ENCODE peak calls at places on chromosomes 12 and 14, in eight cellular contexts. G is fibroblast of villous mesenchyme, I is K562, S is tibial artery, W is foreskin fibroblast, N is fibroblast of pulmonary artery, K is A549, T is transverse colon. B is an unnamed sample.

GRCh38 chr12:726281-727140 is 25.9 kb upstream of the WNK1 start:
- DNase-seq in G (no peak), I (no peak), S (no peak), W (no peak), N (no peak), K (peak), T (no peak), B (peak)

GRCh38 chr14:90630407-90630806 is 185.8 kb downstream of the TTC7B start:
- DNase-seq in G (peak), I (no peak), S (no peak), W (no peak), N (peak), K (no peak), T (no peak), B (no peak)

GRCh38 chr14:43647302-43647701 is 859.8 kb downstream of the FSCB start:
- DNase-seq in G (no peak), I (no peak), S (no peak), W (no peak), N (peak), K (peak), T (no peak), B (no peak)

GRCh38 chr14:68680541-68681051 is 112.3 kb downstream of the ZFP36L1 start:
- DNase-seq in G (peak), I (no peak), S (peak), W (peak), N (peak), K (no peak), T (no peak), B (peak)

GRCh38 chr12:76706761-76707160 is 57.2 kb upstream of the ZDHHC17 start:
- DNase-seq in G (peak), I (no peak), S (no peak), W (no peak), N (no peak), K (no peak), T (no peak), B (no peak)

GRCh38 chr14:29236848-29237247 is 470.3 kb downstream of the FOXG1 start:
- DNase-seq in G (peak), I (no peak), S (no peak), W (peak), N (peak), K (peak), T (no peak), B (peak)

GRCh38 chr12:112891093-112892024 is 15.4 kb upstream of the OAS1 start:
- DNase-seq in G (no peak), I (no peak), S (no peak), W (no peak), N (peak), K (no peak), T (no peak), B (no peak)

GRCh38 chr14:85313801-85314207 is 216.1 kb upstream of the FLRT2 start:
- DNase-seq in G (peak), I (no peak), S (no peak), W (no peak), N (peak), K (no peak), T (no peak), B (peak)

GRCh38 chr12:23921099-23921846 is 28.2 kb downstream of the SOX5 start:
- DNase-seq in G (peak), I (peak), S (no peak), W (no peak), N (no peak), K (no peak), T (no peak), B (no peak)

GRCh38 chr14:64766430-64767151 is 62.4 kb downstream of the PLEKHG3 start:
- DNase-seq in G (no peak), I (no peak), S (peak), W (no peak), N (no peak), K (no peak), T (no peak), B (no peak)

GRCh38 chr12:110869035-110869434 is 22.2 kb downstream of the CCDC63 start:
- DNase-seq in G (no peak), I (no peak), S (no peak), W (no peak), N (no peak), K (no peak), T (no peak), B (no peak)

GRCh38 chr14:69249603-69250002 is 10.4 kb upstream of the GALNT16 start:
- DNase-seq in G (no peak), I (no peak), S (no peak), W (no peak), N (no peak), K (no peak), T (no peak), B (no peak)

GRCh38 chr12:89544730-89545184 is 18.9 kb upstream of the POC1B start:
- DNase-seq in G (peak), I (no peak), S (no peak), W (peak), N (peak), K (peak), T (peak), B (peak)

GRCh38 chr12:88305491-88305890 is 163.4 kb downstream of the TMTC3 start:
- DNase-seq in G (no peak), I (no peak), S (no peak), W (peak), N (no peak), K (no peak), T (no peak), B (no peak)

GRCh38 chr12:92164712-92165111 is 19.1 kb upstream of the BTG1 start:
- DNase-seq in G (no peak), I (no peak), S (no peak), W (no peak), N (no peak), K (no peak), T (no peak), B (no peak)
- H3K4me3 ChIP-seq in G (no peak), I (no peak), S (no peak), W (no peak), N (no peak), K (no peak), T (no peak), B (no peak)

GRCh38 chr12:117818400-117818799 is 150.4 kb downstream of the KSR2 start:
- DNase-seq in G (no peak), I (no peak), S (no peak), W (no peak), N (no peak), K (no peak), T (no peak), B (no peak)
- TF ChIP-seq CTCF in G (no peak), I (no peak), S (no peak), W (no peak), N (no peak), K (no peak), T (no peak), B (no peak)

GRCh38 chr12:46149905-46150304 is 118.9 kb downstream of the SLC38A1 start:
- DNase-seq in G (no peak), I (no peak), S (no peak), W (no peak), N (no peak), K (no peak), T (no peak), B (no peak)
- H3K4me3 ChIP-seq in G (no peak), I (no peak), S (no peak), W (no peak), N (no peak), K (no peak), T (no peak), B (no peak)

GRCh38 chr12:31702047-31702446 is 26.8 kb downstream of the AMN1 start:
- DNase-seq in G (peak), I (no peak), S (no peak), W (peak), N (peak), K (peak), T (no peak), B (peak)
- TF ChIP-seq CTCF in G (peak), I (no peak), S (peak), W (peak), N (peak), K (peak), T (no peak), B (peak)

GRCh38 chr14:60356921-60357550 is 108.0 kb downstream of the PPM1A start:
- DNase-seq in G (no peak), I (no peak), S (no peak), W (no peak), N (no peak), K (no peak), T (no peak), B (no peak)
- H3K4me3 ChIP-seq in G (no peak), I (no peak), S (no peak), W (no peak), N (no peak), K (no peak), T (no peak), B (no peak)

GRCh38 chr14:66507722-66508546 is at the start of gene GPHN:
- DNase-seq in G (peak), I (peak), S (peak), W (peak), N (peak), K (peak), T (peak), B (peak)
- TF ChIP-seq CTCF in G (peak), I (no peak), S (peak), W (no peak), N (peak), K (no peak), T (peak), B (peak)

GRCh38 chr12:116890330-116890729 is 9.1 kb upstream of the HRK start:
- DNase-seq in G (no peak), I (no peak), S (no peak), W (no peak), N (no peak), K (no peak), T (no peak), B (no peak)
- H3K4me3 ChIP-seq in G (no peak), I (no peak), S (no peak), W (no peak), N (no peak), K (no peak), T (no peak), B (no peak)

DNA sequence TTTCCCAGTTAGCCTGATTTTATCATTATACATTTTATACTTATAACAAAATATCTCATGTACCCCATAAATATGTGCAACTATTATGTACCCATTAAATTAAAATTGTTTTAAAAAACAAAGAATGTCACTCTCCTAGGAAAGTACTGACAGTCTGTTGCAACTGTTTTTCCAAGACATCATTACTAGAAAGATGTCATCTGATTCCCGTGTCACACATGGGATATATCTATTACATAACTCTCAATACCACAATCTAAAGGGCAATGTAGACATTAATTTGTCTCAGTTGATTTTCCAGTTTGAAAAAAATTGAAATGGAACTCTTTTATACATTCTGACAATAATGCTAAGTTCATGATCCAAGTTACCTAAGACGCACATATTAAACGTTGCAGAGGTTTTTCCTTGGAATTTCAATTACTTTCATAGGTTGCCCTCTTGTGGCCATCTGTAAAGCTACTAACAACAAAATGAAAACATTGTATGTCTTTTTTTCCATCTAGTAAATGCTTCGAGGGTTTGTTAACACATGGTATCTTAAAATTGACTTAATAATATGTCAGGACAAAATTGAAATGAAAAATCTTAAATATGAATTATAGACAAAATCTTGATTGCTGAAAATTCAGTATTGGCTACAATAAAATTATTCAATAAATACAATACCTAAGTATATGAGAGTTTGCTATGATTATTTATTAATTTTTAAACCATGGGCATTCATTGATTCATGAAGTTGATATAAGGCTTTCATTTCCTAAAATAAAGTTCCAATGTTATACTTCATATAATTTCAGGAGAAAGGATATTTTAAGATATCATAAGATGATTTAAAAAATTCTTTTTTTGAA is 131.6 kb downstream of the PPFIA2 start:
- DNase-seq in G (peak), I (peak), S (no peak), W (peak), N (peak), K (peak), T (no peak), B (peak)
- TF ChIP-seq CTCF in G (peak), I (peak), S (peak), W (peak), N (peak), K (peak), T (peak), B (peak)

GRCh38 chr12:91381309-91381804 is 198.7 kb upstream of the DCN start:
- DNase-seq in G (peak), I (no peak), S (no peak), W (peak), N (peak), K (peak), T (no peak), B (peak)

GRCh38 chr12:91379051-91379775 is 196.6 kb upstream of the DCN start:
- DNase-seq in G (no peak), I (no peak), S (no peak), W (peak), N (no peak), K (no peak), T (no peak), B (peak)

GRCh38 chr12:91383106-91383505 is 200.5 kb upstream of the DCN start:
- DNase-seq in G (peak), I (no peak), S (no peak), W (peak), N (peak), K (no peak), T (no peak), B (no peak)

GRCh38 chr12:91382081-91382543 is 199.5 kb upstream of the DCN start:
- DNase-seq in G (peak), I (peak), S (peak), W (peak), N (peak), K (peak), T (peak), B (peak)

DNA sequence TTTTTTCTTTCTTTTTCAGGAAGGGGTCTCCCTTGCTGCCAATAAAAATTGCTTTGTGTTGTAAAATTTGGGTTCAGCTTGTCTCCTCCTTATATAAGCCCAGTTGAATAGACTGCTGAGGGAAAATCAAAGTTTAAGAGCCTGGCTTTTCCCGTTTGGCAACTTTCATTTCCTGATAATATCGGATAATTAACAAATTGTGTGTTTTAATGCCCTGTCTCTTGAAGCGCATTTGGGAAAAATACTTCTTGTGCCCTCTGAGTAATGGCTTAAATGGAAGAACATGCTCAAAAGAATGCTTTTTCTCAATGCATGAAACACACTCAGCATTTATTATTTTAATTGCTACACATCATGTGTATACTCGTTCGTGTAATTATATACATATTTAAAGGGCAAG is 198.0 kb upstream of the DCN start:
- DNase-seq in G (no peak), I (no peak), S (no peak), W (peak), N (no peak), K (no peak), T (no peak), B (peak)
- H3K4me3 ChIP-seq in G (no peak), I (no peak), S (no peak), W (peak), N (no peak), K (no peak), T (no peak), B (no peak)

B was measured in AG10803.